ENCODE peak calls at places on chromosomes 11 and 22, in eight cellular contexts. R, F, D, N, L, E, Y and G are unnamed samples.
A peak's percentile ranks its signal among the peaks of the same experiment; 100 is the strongest.

GRCh38 chr11:134521001-134521400 is 109.0 kb upstream of the B3GAT1 start:
- DNase-seq in N (no peak), Y (no peak), R (no peak), L (no peak), F (no peak), D (no peak), E (no peak), G (no peak)

GRCh38 chr22:33018232-33018864 is 39.8 kb downstream of the SYN3 start:
- DNase-seq in E (peak; percentile 22), Y (peak; percentile 59), F (peak; percentile 33), R (peak; percentile 40), N (peak; percentile 48), D (no peak), L (peak; percentile 21), G (peak; percentile 41)

GRCh38 chr11:80023416-80023815 is 582.6 kb upstream of the TENM4 start:
- DNase-seq in D (no peak), E (no peak), L (no peak), Y (no peak), F (no peak), N (no peak), R (no peak), G (no peak)

GRCh38 chr11:779120-779954 is 2.0 kb upstream of the GATD1 start:
- DNase-seq in L (no peak), E (no peak), D (no peak), R (peak; percentile 16), N (no peak), F (no peak), Y (no peak), G (no peak)

GRCh38 chr22:48592488-48592887 is 1235.2 kb downstream of the BRD1 start:
- DNase-seq in L (no peak), E (no peak), R (no peak), N (no peak), F (no peak), Y (no peak), D (no peak), G (no peak)

GRCh38 chr22:38314992-38315800 is 2.0 kb downstream of the CSNK1E start:
- DNase-seq in D (no peak), N (no peak), E (no peak), R (no peak), Y (no peak), L (no peak), F (no peak), G (peak; percentile 52)

GRCh38 chr11:135027461-135027860 is 615.4 kb upstream of the B3GAT1 start:
- DNase-seq in E (no peak), F (no peak), Y (peak; percentile 54), L (no peak), N (no peak), R (no peak), D (no peak), G (peak; percentile 57)

GRCh38 chr11:131025020-131025419 is 108.7 kb upstream of the SNX19 start:
- DNase-seq in Y (peak; percentile 45), E (no peak), F (no peak), D (no peak), L (peak; percentile 29), N (no peak), R (no peak), G (peak; percentile 16)

GRCh38 chr11:65112551-65113360 is 1.1 kb downstream of the TM7SF2 start:
- DNase-seq in N (peak; percentile 52), R (peak; percentile 61), F (peak; percentile 67), Y (peak; percentile 73), D (peak; percentile 67), E (no peak), L (no peak), G (peak; percentile 72)

GRCh38 chr11:47941907-47942558 is 38.3 kb upstream of the PTPRJ start:
- DNase-seq in L (no peak), Y (no peak), E (no peak), R (no peak), F (no peak), D (no peak), N (no peak), G (no peak)

GRCh38 chr22:45511847-45512261 is 9.2 kb downstream of the FBLN1 start:
- DNase-seq in Y (no peak), R (peak; percentile 70), N (peak; percentile 80), D (no peak), E (peak; percentile 70), L (peak; percentile 81), F (peak; percentile 83), G (no peak)

GRCh38 chr22:50272103-50272782 is 2.1 kb upstream of the MAPK11 start:
- DNase-seq in R (no peak), Y (no peak), L (no peak), D (no peak), E (no peak), N (no peak), F (no peak), G (peak; percentile 34)

GRCh38 chr11:6258141-6258540 is 1.5 kb upstream of the CCKBR start:
- DNase-seq in N (no peak), F (no peak), E (no peak), R (no peak), Y (no peak), L (no peak), D (no peak), G (no peak)

GRCh38 chr22:39278040-39278439 is 33.3 kb upstream of the PDGFB start:
- DNase-seq in L (no peak), E (peak; percentile 61), F (peak; percentile 56), Y (no peak), R (peak; percentile 76), N (peak; percentile 64), D (no peak), G (no peak)

GRCh38 chr11:3747704-3748103 is 49.6 kb downstream of the NUP98 start:
- DNase-seq in N (no peak), F (no peak), R (no peak), E (no peak), D (no peak), Y (no peak), L (peak; percentile 3), G (peak; percentile 47)

GRCh38 chr11:131471976-131472375 is 101.6 kb downstream of the NTM start:
- DNase-seq in F (no peak), D (no peak), N (no peak), Y (no peak), E (no peak), L (no peak), R (no peak), G (no peak)

GRCh38 chr22:46619240-46619829 is 851 bp upstream of the GRAMD4 start:
- DNase-seq in L (no peak), R (no peak), N (no peak), D (no peak), E (no peak), Y (no peak), F (no peak), G (no peak)

GRCh38 chr11:58625826-58626460 is 3.5 kb downstream of the CNTF start:
- DNase-seq in N (no peak), F (no peak), Y (no peak), D (no peak), R (no peak), E (peak; percentile 76), L (no peak), G (no peak)

GRCh38 chr22:33715221-33715620 is 205.1 kb downstream of the LARGE1 start:
- DNase-seq in D (no peak), E (no peak), R (no peak), Y (no peak), L (no peak), N (no peak), F (no peak), G (no peak)

GRCh38 chr11:11731311-11732083 is 109.7 kb upstream of the GALNT18 start:
- DNase-seq in N (no peak), D (no peak), Y (peak; percentile 4), L (no peak), R (no peak), F (no peak), E (peak; percentile 74), G (peak; percentile 68)